ENCODE peak calls at places on chromosomes 13 and 19, in seven cellular contexts. V is epithelial cell of esophagus; D is AG04450; O is tibial artery; L is CD8-positive, alpha-beta T cell; T is BJ; H is GM06990. R is an unnamed sample.

GRCh38 chr13:77714119-77714755 is 16.8 kb downstream of the SLAIN1 start:
- DNase-seq in V (no peak), D (no peak), O (no peak), L (no peak), T (no peak), H (no peak), R (no peak)

GRCh38 chr13:25901460-25902376 is 150.1 kb downstream of the SHISA2 start:
- DNase-seq in V (peak), D (no peak), O (no peak), L (no peak), T (no peak), H (peak), R (no peak)

GRCh38 chr13:109744512-109745051 is 41.8 kb downstream of the IRS2 start:
- DNase-seq in V (no peak), D (peak), O (no peak), L (no peak), T (no peak), H (no peak), R (no peak)

GRCh38 chr19:45470147-45471081 is 2.6 kb downstream of the FOSB start:
- DNase-seq in V (peak), D (no peak), O (peak), L (peak), T (no peak), H (no peak), R (no peak)

GRCh38 chr19:49689133-49690072 is at the start of gene ADM5:
- DNase-seq in V (peak), D (no peak), O (no peak), L (peak), T (no peak), H (no peak), R (peak)

GRCh38 chr13:51643114-51643881 is 59.0 kb downstream of the WDFY2 start:
- DNase-seq in V (peak), D (peak), O (no peak), L (no peak), T (peak), H (no peak), R (no peak)

GRCh38 chr13:51453308-51453958 is 597 bp upstream of the INTS6 start:
- DNase-seq in V (no peak), D (no peak), O (peak), L (peak), T (no peak), H (peak), R (no peak)

GRCh38 chr19:40253611-40254092 is 27.2 kb upstream of the CCNP start:
- DNase-seq in V (no peak), D (no peak), O (no peak), L (no peak), T (no peak), H (no peak), R (no peak)

GRCh38 chr13:24997367-24997967 is 98.5 kb upstream of the PABPC3 start:
- DNase-seq in V (peak), D (no peak), O (no peak), L (no peak), T (no peak), H (no peak), R (no peak)

GRCh38 chr19:57282011-57282636 is 1.8 kb downstream of the ZNF460 start:
- DNase-seq in V (peak), D (no peak), O (no peak), L (no peak), T (no peak), H (no peak), R (no peak)

GRCh38 chr19:52638601-52639000 is 446 bp upstream of the ZNF83 start:
- DNase-seq in V (no peak), D (peak), O (peak), L (no peak), T (no peak), H (no peak), R (peak)

GRCh38 chr13:79528759-79529191 is 47.8 kb downstream of the NDFIP2 start:
- DNase-seq in V (no peak), D (no peak), O (no peak), L (no peak), T (no peak), H (no peak), R (no peak)

GRCh38 chr13:44895584-44895983 is 93.7 kb downstream of the NUFIP1 start:
- DNase-seq in V (no peak), D (no peak), O (no peak), L (no peak), T (no peak), H (no peak), R (no peak)

GRCh38 chr13:44899967-44900366 is 89.3 kb downstream of the NUFIP1 start:
- DNase-seq in V (peak), D (no peak), O (no peak), L (no peak), T (no peak), H (no peak), R (no peak)

GRCh38 chr13:44894001-44894770 is 95.1 kb downstream of the NUFIP1 start:
- DNase-seq in V (peak), D (no peak), O (no peak), L (no peak), T (no peak), H (no peak), R (no peak)
- H3K4me3 ChIP-seq in V (no peak), D (no peak), O (no peak), L (no peak), T (no peak), H (no peak), R (no peak)

GRCh38 chr19:17797397-17798201 is 2.7 kb downstream of the B3GNT3 start:
- DNase-seq in V (peak), D (no peak), O (no peak), L (no peak), T (no peak), H (no peak), R (no peak)
- H3K4me3 ChIP-seq in V (no peak), D (no peak), O (no peak), L (no peak), T (no peak), H (no peak), R (no peak)

GRCh38 chr19:4474504-4475136 is 2.5 kb downstream of the HDGFL2 start:
- DNase-seq in V (peak), D (no peak), O (no peak), L (no peak), T (peak), H (no peak), R (peak)
- H3K4me3 ChIP-seq in V (peak), D (peak), O (peak), L (peak), T (peak), H (peak), R (peak)

GRCh38 chr13:61414136-61414535 is 1.5 kb downstream of the PCDH20 start:
- DNase-seq in V (no peak), D (no peak), O (no peak), L (no peak), T (no peak), H (no peak), R (no peak)
- H3K4me3 ChIP-seq in V (no peak), D (no peak), O (peak), L (no peak), T (no peak), H (no peak), R (peak)

GRCh38 chr19:55297267-55297666 is 13.5 kb downstream of the BRSK1 start:
- DNase-seq in V (no peak), D (no peak), O (no peak), L (no peak), T (no peak), H (no peak), R (no peak)
- H3K4me3 ChIP-seq in V (no peak), D (no peak), O (no peak), L (no peak), T (no peak), H (no peak), R (no peak)

GRCh38 chr13:23612182-23612581 is 42.0 kb downstream of the TNFRSF19 start:
- DNase-seq in V (no peak), D (no peak), O (no peak), L (no peak), T (no peak), H (no peak), R (no peak)
- H3K4me3 ChIP-seq in V (no peak), D (no peak), O (no peak), L (no peak), T (no peak), H (no peak), R (no peak)

R was measured in dorsolateral prefrontal cortex.